ENCODE peak calls at places on chromosomes 3 and 15, in eight cellular contexts. J is AG04450, G is tibial nerve, M is heart left ventricle, F is choroid plexus epithelial cell, R is cardiac fibroblast, Q is foreskin fibroblast, L is GM13976. A is an unnamed sample.

GRCh38 chr15:69031013-69032001 is 16.8 kb downstream of the NOX5 start:
- DNase-seq in J (no peak), G (peak; percentile 7), M (peak; percentile 50), F (peak; percentile 62), R (peak; percentile 39), Q (peak; percentile 54), L (peak; percentile 59), A (no peak)

GRCh38 chr3:143443851-143444331 is 324.3 kb downstream of the CHST2 start:
- DNase-seq in J (peak; percentile 78), G (peak; percentile 68), M (peak; percentile 60), F (peak; percentile 99), R (peak; percentile 98), Q (peak; percentile 98), L (no peak), A (no peak)

GRCh38 chr3:176037636-176038035 is 1159.6 kb downstream of the TBL1XR1 start:
- DNase-seq in J (no peak), G (no peak), M (no peak), F (no peak), R (no peak), Q (no peak), L (no peak), A (no peak)

GRCh38 chr3:99376926-99377325 is 261.5 kb upstream of the COL8A1 start:
- DNase-seq in J (no peak), G (no peak), M (no peak), F (no peak), R (no peak), Q (no peak), L (no peak), A (no peak)

GRCh38 chr3:173652093-173652492 is 254.5 kb downstream of the NLGN1 start:
- DNase-seq in J (no peak), G (no peak), M (no peak), F (no peak), R (no peak), Q (peak; percentile 20), L (no peak), A (no peak)

GRCh38 chr3:125125822-125126245 is 70.0 kb upstream of the HEG1 start:
- DNase-seq in J (peak; percentile 84), G (no peak), M (no peak), F (peak; percentile 90), R (peak; percentile 97), Q (peak; percentile 71), L (no peak), A (no peak)

GRCh38 chr3:134299888-134300206 is 49.2 kb upstream of the RYK start:
- DNase-seq in J (no peak), G (no peak), M (no peak), F (no peak), R (no peak), Q (peak; percentile 51), L (no peak), A (no peak)

GRCh38 chr3:25045291-25045690 is 382.8 kb upstream of the RARB start:
- DNase-seq in J (no peak), G (no peak), M (no peak), F (peak; percentile 40), R (no peak), Q (no peak), L (no peak), A (no peak)

GRCh38 chr3:136716629-136717028 is 35.5 kb downstream of the STAG1 start:
- DNase-seq in J (no peak), G (no peak), M (no peak), F (no peak), R (no peak), Q (no peak), L (no peak), A (no peak)

GRCh38 chr3:18442743-18443669 is 17.9 kb upstream of the SATB1 start:
- DNase-seq in J (no peak), G (no peak), M (no peak), F (no peak), R (no peak), Q (no peak), L (peak; percentile 10), A (no peak)

GRCh38 chr15:85533949-85534543 is 153.6 kb downstream of the AKAP13 start:
- DNase-seq in J (no peak), G (no peak), M (no peak), F (no peak), R (no peak), Q (no peak), L (peak; percentile 45), A (peak; percentile 41)

GRCh38 chr3:46846624-46847542 is 16.4 kb downstream of the MYL3 start:
- DNase-seq in J (no peak), G (no peak), M (peak; percentile 56), F (no peak), R (no peak), Q (no peak), L (no peak), A (no peak)

GRCh38 chr3:155382396-155383042 is 89.0 kb upstream of the STRIT1 start:
- DNase-seq in J (no peak), G (peak; percentile 70), M (peak; percentile 83), F (peak; percentile 70), R (peak; percentile 63), Q (peak; percentile 93), L (peak; percentile 28), A (peak; percentile 48)

GRCh38 chr3:35931867-35932266 is 292.5 kb downstream of the ARPP21 start:
- DNase-seq in J (no peak), G (no peak), M (no peak), F (no peak), R (no peak), Q (peak; percentile 14), L (no peak), A (no peak)

GRCh38 chr15:82530606-82531379 is 9.5 kb downstream of the RPS17 start:
- DNase-seq in J (no peak), G (peak; percentile 53), M (peak; percentile 67), F (peak; percentile 69), R (peak; percentile 61), Q (peak; percentile 78), L (peak; percentile 73), A (peak; percentile 75)

GRCh38 chr15:77759896-77760592 is 127.3 kb upstream of the LINGO1 start:
- DNase-seq in J (no peak), G (no peak), M (no peak), F (peak; percentile 9), R (no peak), Q (peak; percentile 6), L (no peak), A (no peak)

GRCh38 chr3:119310052-119310451 is 15.9 kb downstream of the ARHGAP31 start:
- DNase-seq in J (peak; percentile 84), G (peak; percentile 56), M (no peak), F (peak; percentile 98), R (peak; percentile 92), Q (peak; percentile 96), L (no peak), A (no peak)

GRCh38 chr15:83065431-83065830 is 1.6 kb downstream of the BTBD1 start:
- DNase-seq in J (no peak), G (no peak), M (no peak), F (peak; percentile 11), R (no peak), Q (no peak), L (no peak), A (no peak)

GRCh38 chr3:16372362-16373269 is 107.6 kb downstream of the OXNAD1 start:
- DNase-seq in J (no peak), G (no peak), M (peak; percentile 48), F (no peak), R (peak; percentile 51), Q (no peak), L (peak; percentile 29), A (no peak)

GRCh38 chr3:7444886-7445285 is 584.0 kb downstream of the GRM7 start:
- DNase-seq in J (no peak), G (no peak), M (no peak), F (no peak), R (no peak), Q (no peak), L (no peak), A (no peak)

DNA sequence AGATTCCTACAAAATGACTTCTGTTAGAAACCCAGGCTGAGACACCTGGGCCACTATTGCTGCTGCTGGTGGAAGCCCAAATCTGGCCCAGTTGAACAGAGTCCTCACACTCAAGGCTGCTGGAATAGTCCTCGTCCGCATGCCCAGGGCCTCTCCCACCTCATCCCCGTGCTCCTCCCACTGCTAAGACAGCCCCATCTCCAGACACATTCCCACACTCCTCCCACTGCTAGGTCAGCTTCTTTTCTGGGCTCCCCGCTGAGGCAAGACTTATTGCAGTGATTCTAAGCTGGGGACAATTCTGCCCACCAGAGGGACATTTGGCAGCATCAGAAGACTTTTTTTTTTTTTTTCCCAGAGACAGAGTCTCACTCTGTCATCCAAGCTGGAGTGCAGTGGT is 35.2 kb downstream of the POC1A start:
- DNase-seq in J (no peak), G (no peak), M (peak; percentile 16), F (no peak), R (no peak), Q (no peak), L (no peak), A (no peak)
- TF ChIP-seq CTCF in J (no peak), G (no peak), M (no peak), F (no peak), R (no peak), Q (no peak), L (no peak), A (no peak)

GRCh38 chr15:75639709-75640482 is at the start of gene IMP3:
- DNase-seq in J (peak; percentile 85), G (peak; percentile 92), M (peak; percentile 97), F (peak; percentile 98), R (peak; percentile 97), Q (peak; percentile 99), L (peak; percentile 98), A (peak; percentile 98)
- TF ChIP-seq CTCF in J (no peak), G (peak; percentile 50), M (no peak), F (no peak), R (no peak), Q (no peak), L (no peak), A (no peak)

GRCh38 chr3:13762931-13763330 is 116.9 kb downstream of the WNT7A start:
- DNase-seq in J (no peak), G (no peak), M (no peak), F (no peak), R (no peak), Q (no peak), L (no peak), A (no peak)
- TF ChIP-seq CTCF in J (no peak), G (no peak), M (no peak), F (no peak), R (no peak), Q (no peak), L (no peak), A (no peak)

GRCh38 chr3:70359711-70360110 is 47.3 kb upstream of the MDFIC2 start:
- DNase-seq in J (no peak), G (no peak), M (no peak), F (no peak), R (no peak), Q (no peak), L (no peak), A (no peak)

GRCh38 chr3:70360985-70361384 is 48.5 kb upstream of the MDFIC2 start:
- DNase-seq in J (no peak), G (no peak), M (no peak), F (peak; percentile 82), R (peak; percentile 2), Q (peak; percentile 24), L (peak; percentile 5), A (no peak)

DNA sequence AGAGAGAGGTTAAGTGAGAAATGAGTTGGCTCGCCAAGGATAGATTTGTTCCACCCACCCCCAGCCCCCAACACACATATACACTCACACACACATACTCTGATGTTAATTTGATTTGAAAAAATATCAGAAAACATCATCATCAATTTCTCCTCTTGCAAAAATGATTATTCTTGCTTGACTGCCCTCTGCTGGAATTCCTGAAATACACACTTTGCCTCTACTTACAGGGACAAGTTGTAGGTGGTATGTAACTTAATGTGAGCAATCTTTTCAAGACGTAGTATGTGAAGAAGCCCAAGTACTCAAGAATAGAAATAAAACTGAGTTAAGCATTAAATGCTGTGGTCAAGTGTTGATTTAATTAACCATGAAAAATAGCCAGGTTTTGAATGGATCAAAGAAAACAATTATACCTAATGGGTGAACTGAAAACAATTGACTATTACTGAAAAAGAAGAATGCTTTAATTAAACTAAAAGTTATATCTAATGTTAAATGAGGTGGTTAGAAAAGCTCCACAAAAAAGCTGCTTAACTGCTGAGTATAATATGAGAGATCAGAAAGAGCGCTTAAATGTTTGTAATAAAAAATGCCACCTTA is 46.6 kb upstream of the MDFIC2 start:
- DNase-seq in J (peak; percentile 11), G (peak; percentile 45), M (no peak), F (peak; percentile 81), R (peak; percentile 65), Q (peak; percentile 31), L (no peak), A (peak; percentile 46)
- TF ChIP-seq CTCF in J (peak; percentile 75), G (peak; percentile 67), M (peak; percentile 50), F (peak; percentile 72), R (peak; percentile 46), Q (peak; percentile 60), L (peak; percentile 39), A (peak; percentile 72)